ENCODE peak calls at places on chromosomes 3 and 15, in eight cellular contexts. A is AG04449, L is upper lobe of right lung, H is left ventricle myocardium inferior, M is AG09319, X is tibial nerve, O is GM12865, J is prostate gland. R is an unnamed sample.

GRCh38 chr15:49844390-49844789 is 223.5 kb downstream of the DTWD1 start:
- DNase-seq in M (no peak), O (no peak), X (no peak), J (no peak), L (no peak), H (no peak), A (no peak), R (no peak)

GRCh38 chr3:41448396-41448795 is 249.1 kb downstream of the CTNNB1 start:
- DNase-seq in O (no peak), A (no peak), M (no peak), X (no peak), J (no peak), H (no peak), L (no peak), R (no peak)

GRCh38 chr3:170496026-170496867 is 77.6 kb downstream of the CLDN11 start:
- DNase-seq in M (no peak), J (no peak), A (no peak), O (no peak), H (no peak), L (no peak), X (no peak), R (no peak)

GRCh38 chr3:24496529-24497482 is 2.2 kb upstream of the THRB start:
- DNase-seq in O (peak), H (peak), J (peak), X (peak), M (peak), L (peak), A (no peak), R (peak)

GRCh38 chr3:126517291-126517951 is at the start of gene UROC1:
- DNase-seq in O (no peak), M (no peak), L (peak), J (no peak), H (no peak), A (no peak), X (no peak), R (no peak)

GRCh38 chr3:11541321-11542303 is 102.1 kb downstream of the VGLL4 start:
- DNase-seq in H (no peak), L (peak), M (no peak), X (peak), O (no peak), A (no peak), J (no peak), R (no peak)

GRCh38 chr3:10995871-10996270 is 3.3 kb downstream of the SLC6A1 start:
- DNase-seq in M (no peak), H (no peak), A (no peak), X (no peak), J (no peak), L (no peak), O (no peak), R (no peak)

GRCh38 chr3:110733045-110733444 is 338.6 kb upstream of the NECTIN3 start:
- DNase-seq in O (no peak), L (no peak), H (no peak), M (no peak), X (no peak), A (no peak), J (no peak), R (no peak)

GRCh38 chr15:56919708-56920637 is 1.5 kb downstream of the TCF12 start:
- DNase-seq in M (no peak), A (no peak), H (peak), J (peak), X (no peak), O (peak), L (peak), R (no peak)

GRCh38 chr3:101279162-101279561 is 41.2 kb downstream of the IMPG2 start:
- DNase-seq in M (no peak), H (no peak), O (no peak), L (no peak), J (no peak), X (no peak), A (no peak), R (no peak)

GRCh38 chr3:155983834-155984474 is 113.5 kb downstream of the GMPS start:
- DNase-seq in A (no peak), M (no peak), H (no peak), X (no peak), O (no peak), L (no peak), J (no peak), R (no peak)
- TF ChIP-seq CTCF in A (no peak), M (no peak), H (no peak), X (no peak), O (no peak), L (no peak), J (no peak), R (peak)

GRCh38 chr15:42796955-42797779 is 60.2 kb upstream of the CDAN1 start:
- DNase-seq in M (no peak), A (no peak), X (no peak), H (no peak), J (no peak), L (no peak), O (no peak), R (no peak)
- TF ChIP-seq CTCF in M (no peak), A (no peak), X (no peak), H (no peak), J (no peak), L (no peak), O (no peak), R (no peak)

DNA sequence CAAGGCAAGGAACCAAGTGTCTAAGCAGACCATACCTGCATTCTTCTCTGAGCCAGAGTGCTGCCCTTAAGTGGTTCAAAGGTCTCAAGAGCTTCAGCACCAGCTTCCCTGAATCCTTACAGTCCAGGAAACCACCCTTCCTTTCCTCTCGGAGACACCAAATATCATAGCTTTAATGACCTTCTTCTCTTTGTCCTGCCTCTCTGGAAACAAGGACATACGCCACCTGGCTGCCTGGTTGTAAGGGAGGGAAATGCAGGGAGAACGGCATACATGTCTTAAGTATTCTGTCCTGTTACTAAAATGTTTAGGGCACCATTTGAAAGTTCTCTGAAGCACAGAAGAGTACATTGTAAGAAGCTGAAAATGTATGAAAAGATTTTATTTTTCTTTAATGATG is 155.6 kb upstream of the ARRDC4 start:
- DNase-seq in J (no peak), H (no peak), X (no peak), O (no peak), L (no peak), A (no peak), M (no peak), R (no peak)
- TF ChIP-seq CTCF in J (no peak), H (no peak), X (no peak), O (no peak), L (no peak), A (no peak), M (no peak), R (no peak)

GRCh38 chr15:52963865-52964264 is 173.7 kb upstream of the ONECUT1 start:
- DNase-seq in X (no peak), L (no peak), O (no peak), A (no peak), M (no peak), J (no peak), H (no peak), R (no peak)

DNA sequence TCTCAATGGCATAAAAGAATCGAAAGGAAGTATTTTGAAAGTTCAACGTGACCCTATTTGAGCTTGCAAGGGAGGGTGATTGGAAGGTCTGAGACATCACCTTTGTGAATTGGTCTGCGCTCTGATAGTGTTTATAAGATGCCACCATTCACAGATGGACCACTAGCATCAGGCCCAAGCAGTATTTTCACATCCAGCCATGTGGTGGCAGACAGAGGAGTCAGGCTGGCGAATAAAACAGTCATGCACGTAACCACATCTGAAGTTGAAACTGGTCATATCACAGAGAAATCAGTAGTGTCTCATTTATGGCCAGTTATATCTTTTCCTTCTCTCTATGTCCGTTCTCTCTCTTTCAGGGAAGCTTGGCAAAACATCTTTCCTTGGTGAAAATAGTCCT is 170.1 kb upstream of the ONECUT1 start:
- DNase-seq in L (no peak), H (no peak), A (no peak), M (no peak), X (no peak), O (peak), J (no peak), R (no peak)
- TF ChIP-seq CTCF in L (no peak), H (no peak), A (no peak), M (no peak), X (no peak), O (no peak), J (no peak), R (no peak)

DNA sequence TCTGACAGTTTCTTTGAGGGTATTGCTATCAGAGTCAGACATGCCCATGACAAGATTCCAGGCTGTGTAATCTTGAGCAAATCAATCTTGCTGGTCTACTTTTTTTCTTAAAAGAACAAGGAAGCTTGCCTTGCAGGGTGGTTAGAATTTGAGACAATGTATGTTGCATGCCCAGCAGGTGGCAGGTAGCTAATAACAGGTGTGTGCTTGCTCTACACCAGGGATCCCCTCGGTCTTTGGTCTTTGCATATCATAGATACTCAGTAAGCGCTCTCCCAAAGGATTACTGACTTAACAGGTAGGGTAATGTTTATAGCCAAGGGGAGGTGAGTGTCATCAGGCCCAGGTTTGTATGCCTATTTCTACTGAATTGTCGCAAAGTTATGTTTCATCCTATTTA is 37.3 kb downstream of the CACNA1D start:
- DNase-seq in X (no peak), M (no peak), L (no peak), A (no peak), O (peak), J (peak), H (no peak), R (no peak)
- TF ChIP-seq CTCF in X (no peak), M (no peak), L (peak), A (no peak), O (peak), J (no peak), H (no peak), R (no peak)

GRCh38 chr3:111906667-111907066 is 47.6 kb downstream of the PHLDB2 start:
- DNase-seq in J (no peak), X (no peak), M (no peak), A (no peak), O (no peak), H (no peak), L (no peak), R (peak)

GRCh38 chr3:111902534-111902933 is 43.5 kb downstream of the PHLDB2 start:
- DNase-seq in O (no peak), H (no peak), A (no peak), L (no peak), X (no peak), J (no peak), M (no peak), R (no peak)

GRCh38 chr3:111907151-111907550 is 48.1 kb downstream of the PHLDB2 start:
- DNase-seq in X (no peak), O (no peak), A (no peak), M (no peak), J (no peak), L (no peak), H (no peak), R (no peak)

GRCh38 chr3:111903067-111903511 is 44.0 kb downstream of the PHLDB2 start:
- DNase-seq in A (no peak), X (no peak), L (no peak), H (no peak), J (no peak), O (no peak), M (no peak), R (no peak)

GRCh38 chr3:111904376-111905241 is 45.5 kb downstream of the PHLDB2 start:
- DNase-seq in J (no peak), L (no peak), H (no peak), M (peak), A (peak), O (no peak), X (no peak), R (peak)
- TF ChIP-seq CTCF in J (no peak), L (no peak), H (no peak), M (no peak), A (no peak), O (no peak), X (no peak), R (peak)

DNA sequence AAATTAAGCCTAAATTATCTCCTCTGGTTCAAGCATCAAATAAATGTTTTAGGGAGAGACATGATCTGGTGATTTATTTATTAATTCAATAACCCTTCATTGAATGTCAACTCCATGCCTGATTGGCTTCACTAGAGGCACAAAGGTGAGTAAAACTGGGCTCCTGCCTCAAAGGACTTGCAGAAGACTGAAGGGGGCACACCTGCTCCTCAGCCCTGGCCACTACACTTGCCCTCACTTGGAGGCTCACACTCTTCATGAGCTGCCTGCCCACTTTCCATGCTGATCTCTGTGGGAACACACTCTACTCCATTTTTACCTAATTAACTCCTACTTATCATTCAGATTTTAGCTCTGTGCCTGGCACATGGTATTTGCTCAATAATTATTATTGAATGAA is 84.4 kb upstream of the KCNMB2 start:
- DNase-seq in O (peak), M (no peak), H (no peak), A (no peak), L (no peak), J (no peak), X (no peak), R (no peak)
- TF ChIP-seq CTCF in O (no peak), M (no peak), H (no peak), A (no peak), L (no peak), J (no peak), X (no peak), R (no peak)

R was measured in retinal pigment epithelial cell.